ENCODE peak calls at places on chromosomes 12 and 14, in four cellular contexts. H, B, I and P are unnamed samples.

GRCh38 chr14:56339855-56340701 is 221.9 kb downstream of the PELI2 start:
- DNase-seq in H (peak; percentile 98), B (peak; percentile 58), I (peak; percentile 61), P (peak; percentile 13)

GRCh38 chr14:61940669-61941420 is 178.6 kb downstream of the SNAPC1 start:
- DNase-seq in H (no peak), B (no peak), I (no peak), P (no peak)

GRCh38 chr12:103442822-103443221 is 52.9 kb downstream of the C12orf42 start:
- DNase-seq in H (no peak), B (no peak), I (no peak), P (no peak)

GRCh38 chr14:83816755-83817154 is 1713.2 kb upstream of the FLRT2 start:
- DNase-seq in H (peak; percentile 74), B (no peak), I (peak; percentile 3), P (no peak)

GRCh38 chr14:88359500-88359899 is 26.0 kb upstream of the SPATA7 start:
- DNase-seq in H (no peak), B (no peak), I (no peak), P (no peak)

GRCh38 chr12:32569256-32569655 is 109.8 kb upstream of the DNM1L start:
- DNase-seq in H (no peak), B (no peak), I (no peak), P (no peak)

GRCh38 chr12:65204886-65205525 is 35.6 kb downstream of the LEMD3 start:
- DNase-seq in H (no peak), B (no peak), I (no peak), P (no peak)

GRCh38 chr14:30906752-30907658 is 32.6 kb downstream of the COCH start:
- DNase-seq in H (peak; percentile 15), B (no peak), I (peak; percentile 8), P (no peak)